ENCODE peak calls at places on chromosomes 11 and 22, in eight cellular contexts. L is A549, K is GM23338, Y is K562, J is HCT116, D is HepG2, B is SK-N-SH, S is Panc1. N is an unnamed sample.

GRCh38 chr22:21942407-21942895 is 10.2 kb downstream of the PPM1F start:
- DNase-seq in L (peak), K (no peak), Y (no peak), J (peak), D (no peak), B (no peak), S (no peak), N (peak)

GRCh38 chr22:25569983-25570382 is 5.5 kb downstream of the GRK3 start:
- DNase-seq in L (no peak), K (no peak), Y (no peak), J (no peak), D (no peak), B (no peak), S (no peak), N (peak)

GRCh38 chr22:22085702-22086500 is 103.3 kb upstream of the TOP3B start:
- DNase-seq in L (no peak), K (no peak), Y (peak), J (peak), D (no peak), B (peak), S (no peak), N (peak)

GRCh38 chr22:27197071-27197470 is 539.7 kb downstream of the MIAT start:
- DNase-seq in L (no peak), K (no peak), Y (no peak), J (no peak), D (no peak), B (no peak), S (no peak), N (no peak)

GRCh38 chr11:95066721-95067041 is at the start of gene SRSF8:
- DNase-seq in L (no peak), K (no peak), Y (no peak), J (peak), D (no peak), B (no peak), S (no peak), N (no peak)

GRCh38 chr11:6648505-6648904 is 7.1 kb downstream of the DCHS1 start:
- DNase-seq in L (no peak), K (no peak), Y (no peak), J (no peak), D (no peak), B (no peak), S (no peak), N (peak)

GRCh38 chr11:35412285-35412684 is 7.1 kb downstream of the SLC1A2 start:
- DNase-seq in L (peak), K (peak), Y (no peak), J (no peak), D (no peak), B (peak), S (no peak), N (no peak)

GRCh38 chr22:47251911-47252310 is 489.5 kb downstream of the TBC1D22A start:
- DNase-seq in L (no peak), K (no peak), Y (no peak), J (no peak), D (no peak), B (no peak), S (no peak), N (no peak)

GRCh38 chr11:128731041-128731663 is 37.3 kb downstream of the FLI1 start:
- DNase-seq in L (no peak), K (no peak), Y (no peak), J (no peak), D (no peak), B (no peak), S (no peak), N (no peak)

GRCh38 chr11:2812371-2812991 is 73.1 kb downstream of the CDKN1C start:
- DNase-seq in L (no peak), K (no peak), Y (no peak), J (no peak), D (no peak), B (no peak), S (no peak), N (peak)

DNA sequence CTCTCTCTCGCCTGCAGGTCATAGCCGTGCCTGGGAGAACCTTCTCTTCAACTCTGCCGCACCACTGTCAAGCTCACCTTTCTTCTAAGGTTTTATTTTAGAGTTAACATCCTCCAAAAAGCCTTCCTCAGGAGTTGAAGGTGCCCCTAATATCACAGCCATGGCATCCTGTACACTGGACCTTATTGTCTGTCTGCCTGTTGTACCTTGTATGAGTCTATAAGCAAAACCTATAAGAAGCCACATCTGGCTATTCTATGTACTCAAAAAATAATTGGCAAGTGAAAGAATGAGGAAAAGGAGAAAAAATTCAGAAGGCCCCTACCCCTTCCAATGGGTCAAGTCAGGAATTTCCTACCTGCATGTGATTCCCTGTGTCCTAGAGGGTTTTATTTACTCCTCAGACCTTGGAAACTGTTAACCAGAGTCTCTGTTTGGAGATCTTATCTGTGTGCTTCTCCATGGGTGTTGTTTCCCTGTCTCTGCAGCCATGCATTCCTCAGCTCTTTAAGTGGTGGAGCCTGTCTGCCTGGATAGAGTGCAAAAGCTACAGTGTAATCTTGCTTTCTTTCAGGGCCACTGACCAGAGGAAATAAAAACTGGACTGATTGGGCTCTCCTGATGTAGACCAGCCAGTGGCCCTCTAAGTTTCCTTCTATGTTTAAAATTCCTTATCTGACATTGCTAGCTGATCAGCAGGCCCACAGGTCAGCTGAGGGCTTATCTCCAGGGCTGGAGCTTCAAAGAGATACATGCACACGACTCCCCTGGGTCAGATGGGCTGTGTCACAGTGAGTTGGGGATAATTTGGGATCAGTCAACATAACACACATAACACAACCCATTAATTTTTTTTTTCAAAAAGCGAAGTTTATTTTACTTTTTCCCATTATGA is 37.6 kb upstream of the TMEM135 start:
- DNase-seq in L (peak), K (peak), Y (peak), J (no peak), D (peak), B (peak), S (no peak), N (no peak)
- TF ChIP-seq REST in L (no peak), K (no peak), Y (no peak), J (no peak), D (no peak), B (no peak), S (no peak), N (no peak)

DNA sequence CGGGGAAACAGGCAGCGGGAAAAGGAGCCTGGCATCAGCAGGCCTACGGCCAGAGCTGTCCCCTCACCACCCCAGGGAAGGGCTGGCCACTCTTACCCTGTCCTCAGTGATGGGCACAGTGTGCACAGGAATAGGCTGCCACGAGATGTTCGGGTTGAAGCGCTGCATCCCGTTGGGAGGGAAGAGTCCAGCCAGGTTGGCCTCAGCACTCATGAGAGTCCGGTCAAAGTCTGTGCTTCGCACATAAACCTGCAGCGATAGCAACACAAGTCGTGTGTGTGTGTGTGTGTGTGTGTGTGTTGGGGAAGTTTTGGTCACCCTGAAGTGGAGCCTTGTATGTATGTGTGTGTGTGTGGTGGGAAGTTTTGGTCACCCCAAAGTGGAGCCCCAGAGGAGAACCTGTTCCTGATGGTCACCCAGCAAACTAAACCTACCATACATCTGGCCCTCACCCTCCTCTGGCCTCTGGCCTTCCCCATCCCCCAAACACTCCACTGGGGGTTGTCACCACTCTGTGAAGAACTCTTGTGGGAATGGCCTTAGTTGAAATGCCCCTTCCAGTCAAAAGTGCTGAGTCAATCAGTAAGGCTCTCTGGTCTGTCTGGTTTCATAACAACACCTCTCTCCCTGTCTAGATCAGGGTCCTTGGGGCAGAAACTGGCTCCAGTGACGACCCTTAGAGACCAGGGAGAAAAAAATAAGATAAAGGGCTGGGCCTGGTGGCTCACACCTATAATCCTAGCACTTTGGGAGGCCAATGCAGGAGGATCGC is 2.8 kb downstream of the ACP2 start:
- DNase-seq in L (no peak), K (no peak), Y (no peak), J (no peak), D (no peak), B (peak), S (no peak), N (no peak)
- H3K27ac ChIP-seq in L (no peak), K (no peak), Y (no peak), J (no peak), D (no peak), B (no peak), S (no peak), N (no peak)

GRCh38 chr22:39241632-39242388 is 3.0 kb downstream of the PDGFB start:
- DNase-seq in L (no peak), K (no peak), Y (no peak), J (no peak), D (no peak), B (no peak), S (no peak), N (no peak)
- H3K4me3 ChIP-seq in L (peak), K (peak), Y (no peak), J (peak), D (peak), B (no peak), S (peak), N (no peak)

GRCh38 chr11:96207459-96208449 is 135.2 kb downstream of the MAML2 start:
- DNase-seq in L (no peak), K (no peak), Y (no peak), J (no peak), D (peak), B (peak), S (no peak), N (peak)
- TF ChIP-seq REST in L (no peak), K (no peak), Y (no peak), J (no peak), D (no peak), B (no peak), S (no peak), N (no peak)